ENCODE peak calls at places on chromosomes 16 and 17, in five cellular contexts. X is mucosa of descending colon, S is AG09319, O is colonic mucosa, D is pancreas. C is an unnamed sample.

GRCh38 chr16:3321802-3322201 is 16.5 kb downstream of the ZNF75A start:
- DNase-seq in D (no peak), X (no peak), S (no peak), O (no peak), C (no peak)

GRCh38 chr17:4573682-4574081 is 10.6 kb upstream of the SMTNL2 start:
- DNase-seq in O (no peak), D (no peak), X (peak), S (no peak), C (no peak)

GRCh38 chr17:41844971-41845370 is 7.3 kb downstream of the KLHL10 start:
- DNase-seq in D (no peak), X (no peak), S (no peak), O (no peak), C (no peak)

GRCh38 chr16:74034862-74035261 is 261.8 kb upstream of the PSMD7 start:
- DNase-seq in X (no peak), S (peak), D (no peak), O (peak), C (no peak)

GRCh38 chr16:66247516-66248089 is 118.9 kb upstream of the CDH5 start:
- DNase-seq in X (no peak), D (no peak), O (no peak), S (no peak), C (no peak)

GRCh38 chr17:31499771-31500554 is 108.5 kb downstream of the RAB11FIP4 start:
- DNase-seq in O (no peak), X (no peak), D (peak), S (no peak), C (no peak)

GRCh38 chr17:74840500-74840899 is 19.2 kb downstream of the GRIN2C start:
- DNase-seq in D (no peak), S (no peak), O (no peak), X (no peak), C (no peak)

GRCh38 chr16:87317766-87318121 is 552 bp upstream of the C16orf95 start:
- DNase-seq in D (peak), O (peak), S (peak), X (peak), C (no peak)

GRCh38 chr16:89173629-89173921 is 2.0 kb downstream of the CDH15 start:
- DNase-seq in D (no peak), X (no peak), S (no peak), O (no peak), C (no peak)

GRCh38 chr17:5667871-5668270 is 83.6 kb upstream of the NLRP1 start:
- DNase-seq in X (no peak), O (no peak), S (no peak), D (no peak), C (no peak)

GRCh38 chr16:52441886-52442285 is 105.1 kb downstream of the TOX3 start:
- DNase-seq in D (no peak), S (no peak), O (no peak), X (no peak), C (no peak)

GRCh38 chr16:73878616-73879015 is 418.0 kb upstream of the PSMD7 start:
- DNase-seq in D (no peak), X (no peak), S (peak), O (no peak), C (no peak)

GRCh38 chr17:75898065-75898464 is 1.3 kb upstream of the TRIM65 start:
- DNase-seq in O (no peak), S (no peak), D (no peak), X (no peak), C (no peak)

GRCh38 chr16:22659933-22660332 is 149.2 kb downstream of the NPIPB5 start:
- DNase-seq in S (no peak), D (no peak), X (no peak), O (peak), C (no peak)

GRCh38 chr17:74953129-74953687 is 17.5 kb downstream of the OTOP3 start:
- DNase-seq in D (no peak), S (no peak), X (peak), O (peak), C (no peak)

GRCh38 chr16:67447508-67448076 is 16.7 kb downstream of the HSD11B2 start:
- DNase-seq in S (no peak), D (no peak), X (peak), O (peak), C (no peak)

GRCh38 chr17:19939993-19940721 is 37.5 kb downstream of the AKAP10 start:
- DNase-seq in O (no peak), S (no peak), X (no peak), D (no peak), C (no peak)

GRCh38 chr17:44969144-44969780 is 1.2 kb upstream of the C1QL1 start:
- DNase-seq in S (no peak), O (no peak), X (no peak), D (no peak), C (no peak)

GRCh38 chr16:48212033-48212432 is 32.1 kb upstream of the LONP2 start:
- DNase-seq in S (no peak), O (no peak), X (no peak), D (no peak), C (no peak)

GRCh38 chr17:50079334-50080095 is 15.6 kb upstream of the PDK2 start:
- DNase-seq in X (peak), S (no peak), D (no peak), O (peak), C (no peak)

GRCh38 chr17:41008811-41009210 is at the start of gene KRTAP3-1:
- DNase-seq in O (no peak), D (no peak), S (no peak), X (no peak), C (no peak)

GRCh38 chr16:87626401-87626800 is 24.1 kb downstream of the JPH3 start:
- DNase-seq in S (no peak), X (no peak), D (no peak), O (no peak), C (no peak)

GRCh38 chr17:79629548-79630049 is 18.7 kb upstream of the RBFOX3 start:
- DNase-seq in X (no peak), O (no peak), D (no peak), S (no peak), C (no peak)

GRCh38 chr17:7748098-7748775 is 30.7 kb downstream of the DNAH2 start:
- DNase-seq in X (no peak), S (no peak), O (no peak), D (no peak), C (no peak)

GRCh38 chr17:30520882-30521281 is 43.7 kb downstream of the GOSR1 start:
- DNase-seq in D (no peak), S (no peak), X (no peak), O (no peak), C (no peak)

GRCh38 chr16:16151315-16151714 is 72.0 kb downstream of the ABCC6 start:
- DNase-seq in X (no peak), S (no peak), O (no peak), D (no peak), C (no peak)

GRCh38 chr17:64084086-64084939 is 45.6 kb downstream of the ERN1 start:
- DNase-seq in D (peak), O (peak), S (no peak), X (peak), C (no peak)

GRCh38 chr16:11871193-11871592 is 19.9 kb upstream of the RSL1D1 start:
- DNase-seq in O (no peak), D (no peak), S (no peak), X (no peak), C (no peak)

GRCh38 chr17:72510454-72511016 is 389.7 kb downstream of the SOX9 start:
- DNase-seq in S (no peak), X (no peak), O (no peak), D (peak), C (peak)

GRCh38 chr17:70558821-70559220 is 389.5 kb downstream of the KCNJ2 start:
- DNase-seq in S (no peak), O (no peak), D (no peak), X (no peak), C (no peak)

GRCh38 chr17:5587431-5588032 is 3.2 kb upstream of the NLRP1 start:
- DNase-seq in X (no peak), O (peak), D (peak), S (no peak), C (no peak)

GRCh38 chr17:58278661-58279015 is 2.1 kb downstream of the MPO start:
- DNase-seq in D (no peak), O (no peak), X (no peak), S (no peak), C (no peak)

GRCh38 chr16:15037745-15038144 is 18.1 kb downstream of the NTAN1 start:
- DNase-seq in S (no peak), O (no peak), D (no peak), X (no peak), C (no peak)

GRCh38 chr16:15044286-15044685 is 11.6 kb downstream of the NTAN1 start:
- DNase-seq in D (no peak), O (no peak), S (no peak), X (no peak), C (no peak)

GRCh38 chr16:15038689-15039088 is 17.2 kb downstream of the NTAN1 start:
- DNase-seq in X (no peak), D (no peak), O (no peak), S (no peak), C (no peak)

GRCh38 chr16:15043344-15043743 is 12.5 kb downstream of the NTAN1 start:
- DNase-seq in X (no peak), D (no peak), S (no peak), O (no peak), C (no peak)

DNA sequence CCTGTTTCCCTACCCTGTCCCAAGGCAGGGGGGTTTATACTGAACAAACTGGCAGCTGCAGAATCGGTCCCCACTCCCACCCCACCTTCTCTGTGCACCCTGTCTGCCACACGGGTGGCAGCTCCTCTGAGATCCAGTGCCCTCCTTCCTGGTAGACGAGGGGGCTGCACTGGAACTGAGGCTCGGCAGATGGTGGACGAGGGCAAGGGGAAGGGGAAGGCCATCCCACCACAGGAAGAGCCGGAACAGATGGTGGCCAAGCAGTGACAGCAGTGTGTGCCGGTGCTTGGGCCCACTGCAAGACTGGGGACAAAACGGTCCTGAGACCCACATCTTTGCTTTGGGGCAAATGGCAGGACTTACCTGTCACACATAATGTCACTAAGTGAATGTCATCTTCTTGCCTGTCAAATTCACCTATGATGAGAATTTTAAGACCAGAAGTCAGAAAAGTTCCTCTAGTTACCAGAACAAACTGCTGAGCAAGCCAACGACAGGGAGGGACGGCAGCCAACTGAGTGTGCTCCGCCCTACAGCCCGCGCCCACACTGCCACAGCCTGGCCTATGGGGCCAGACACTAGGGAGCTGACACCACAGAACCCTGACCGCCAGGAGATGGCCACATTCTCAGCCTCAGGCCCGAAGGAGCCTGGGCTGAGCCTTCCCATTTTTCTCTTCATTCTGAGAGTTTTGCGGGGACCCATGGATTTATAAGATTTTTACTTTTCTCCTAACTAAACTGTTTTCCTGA is 14.4 kb downstream of the NTAN1 start:
- DNase-seq in X (peak), D (no peak), O (peak), S (peak), C (no peak)
- TF ChIP-seq CTCF in X (no peak), D (no peak), O (no peak), S (peak), C (no peak)

DNA sequence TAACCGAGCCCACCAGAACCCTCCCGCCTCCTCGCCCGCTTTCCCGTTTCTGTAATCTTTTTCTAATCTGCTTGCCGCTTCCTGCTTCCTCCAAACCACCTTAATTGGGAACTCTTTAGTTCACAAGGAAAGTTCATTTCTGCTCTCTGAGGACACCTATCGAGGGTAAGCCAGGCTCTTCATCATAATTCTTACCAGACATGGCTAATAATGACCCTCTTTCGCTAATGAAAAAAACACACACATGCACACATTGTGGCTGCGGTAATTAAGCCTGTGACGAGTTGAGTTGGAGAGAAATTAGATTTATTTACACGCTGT is 100.7 kb downstream of the ZNF423 start:
- DNase-seq in O (peak), X (no peak), S (peak), D (no peak), C (no peak)
- TF ChIP-seq CTCF in O (peak), X (peak), S (peak), D (no peak), C (peak)

GRCh38 chr17:17173921-17174320 is 32.2 kb downstream of the PLD6 start:
- DNase-seq in O (no peak), X (no peak), D (no peak), S (no peak), C (no peak)

GRCh38 chr17:17171186-17171585 is 34.9 kb downstream of the PLD6 start:
- DNase-seq in D (no peak), X (no peak), S (no peak), O (no peak), C (no peak)

GRCh38 chr17:17170346-17170976 is 35.7 kb downstream of the PLD6 start:
- DNase-seq in D (no peak), O (no peak), S (peak), X (no peak), C (no peak)

GRCh38 chr17:17172990-17173389 is 33.1 kb downstream of the PLD6 start:
- DNase-seq in O (no peak), X (no peak), D (no peak), S (no peak), C (no peak)

DNA sequence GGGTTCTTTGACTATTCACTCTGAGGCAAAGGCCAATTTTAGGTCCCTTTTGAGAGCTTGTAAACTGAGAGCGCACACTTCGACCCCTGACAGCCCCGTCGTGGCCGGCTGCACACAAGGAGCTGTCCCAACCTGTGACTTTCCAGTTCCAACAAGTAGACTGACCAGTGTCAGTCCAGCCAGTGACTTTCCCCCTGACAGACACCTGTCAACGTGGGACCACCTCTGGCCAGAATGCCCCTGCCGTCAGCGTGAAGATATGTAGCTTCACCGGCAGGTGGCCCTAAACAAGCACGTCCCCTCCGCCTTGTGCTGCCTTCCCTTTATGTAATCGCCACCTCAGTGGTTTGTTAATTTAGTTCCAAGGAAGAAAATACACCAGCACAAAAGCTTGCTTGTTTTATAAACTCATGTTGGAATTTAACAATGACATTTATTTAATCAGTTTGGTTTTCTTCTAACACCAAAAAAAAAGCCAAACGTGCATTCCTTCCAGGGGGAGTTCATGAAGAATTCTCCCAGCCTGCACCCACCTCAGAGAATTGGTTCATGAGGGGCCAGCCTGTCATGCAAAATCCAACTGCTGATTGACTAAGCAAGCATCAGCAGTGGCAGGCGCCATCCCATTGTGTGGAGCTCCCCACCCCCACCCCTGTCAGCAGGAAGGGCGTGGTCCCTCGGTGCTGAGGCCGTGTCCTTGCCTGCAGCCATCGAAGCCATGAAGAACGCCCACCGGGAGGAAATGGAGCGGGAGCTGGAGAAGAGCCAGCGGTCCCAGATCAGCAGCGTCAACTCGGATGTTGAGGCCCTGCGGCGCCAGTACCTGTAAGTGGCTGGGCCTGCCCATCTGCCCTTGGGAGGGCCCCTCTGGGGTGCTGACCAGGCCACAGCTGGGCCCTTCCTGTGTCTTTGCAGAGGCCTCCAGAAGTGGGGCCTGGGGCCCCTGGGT is 33.9 kb downstream of the PLD6 start:
- DNase-seq in D (no peak), S (no peak), O (no peak), X (no peak), C (no peak)
- TF ChIP-seq CTCF in D (no peak), S (no peak), O (no peak), X (no peak), C (no peak)

DNA sequence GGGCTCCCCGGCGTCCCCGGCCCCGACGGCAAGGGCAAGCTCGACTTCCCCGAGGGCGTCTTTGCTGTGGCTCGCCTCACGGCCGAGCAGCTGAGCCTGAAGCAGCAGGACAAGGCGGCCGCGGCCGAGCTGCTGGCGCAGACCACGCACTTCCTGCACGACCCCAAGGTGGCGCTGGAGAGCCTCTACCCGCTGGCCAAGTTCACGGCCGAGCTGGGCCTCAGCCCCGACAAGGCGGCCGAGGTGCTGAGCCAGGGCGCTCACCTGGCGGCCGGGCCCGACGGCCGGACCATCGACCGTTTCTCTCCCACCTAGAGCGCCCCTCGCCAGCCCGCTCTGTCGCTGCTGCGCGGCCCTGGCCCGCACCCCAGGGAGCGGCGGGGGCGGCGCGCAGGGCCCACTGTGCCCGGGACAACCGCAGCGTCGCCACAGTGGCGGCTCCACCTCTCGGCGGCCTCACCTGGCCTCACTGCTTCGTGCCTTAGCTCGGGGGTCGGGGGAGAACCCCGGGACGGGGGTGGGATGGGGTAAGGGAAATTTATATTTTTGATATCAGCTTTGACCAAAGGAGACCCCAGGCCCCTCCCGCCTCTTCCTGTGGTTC is 3.7 kb downstream of the HIC1 start:
- DNase-seq in D (peak), O (peak), S (no peak), X (peak), C (peak)
- TF ChIP-seq CTCF in D (peak), O (peak), S (peak), X (peak), C (peak)

GRCh38 chr16:26598061-26598460 is 468.7 kb upstream of the C16orf82 start:
- DNase-seq in X (no peak), D (no peak), O (no peak), S (no peak), C (no peak)
- TF ChIP-seq CTCF in X (no peak), D (no peak), O (no peak), S (no peak), C (no peak)

C was measured in GM06990.